ENCODE peak calls at places on chromosomes 6 and 20, in seven cellular contexts. U, D, R, W, C, O and S are unnamed samples.

GRCh38 chr6:136487746-136488145 is 62.5 kb downstream of the MAP7 start:
- DNase-seq in U (no peak), D (no peak), R (no peak), W (no peak), C (no peak), O (no peak), S (peak)

GRCh38 chr20:54290636-54291035 is 82.7 kb downstream of the PFDN4 start:
- DNase-seq in U (no peak), D (no peak), R (no peak), W (no peak), C (no peak), O (no peak), S (no peak)

GRCh38 chr6:113893866-113894265 is 36.7 kb downstream of the MARCKS start:
- DNase-seq in U (no peak), D (no peak), R (peak), W (no peak), C (no peak), O (no peak), S (no peak)

GRCh38 chr6:142279350-142280180 is 22.2 kb upstream of the ADGRG6 start:
- DNase-seq in U (no peak), D (no peak), R (peak), W (no peak), C (no peak), O (no peak), S (peak)

GRCh38 chr20:23397961-23398360 is 23.3 kb downstream of the NAPB start:
- DNase-seq in U (no peak), D (no peak), R (peak), W (no peak), C (no peak), O (no peak), S (no peak)

GRCh38 chr6:137950581-137950980 is 83.5 kb downstream of the TNFAIP3 start:
- DNase-seq in U (no peak), D (no peak), R (no peak), W (no peak), C (no peak), O (no peak), S (no peak)

GRCh38 chr20:44080646-44081267 is 106.2 kb downstream of the JPH2 start:
- DNase-seq in U (peak), D (peak), R (peak), W (peak), C (peak), O (peak), S (peak)

GRCh38 chr6:155850408-155850841 is 394.8 kb upstream of the NOX3 start:
- DNase-seq in U (no peak), D (no peak), R (peak), W (no peak), C (no peak), O (no peak), S (peak)

GRCh38 chr20:50472693-50473610 is 37.2 kb upstream of the PTPN1 start:
- DNase-seq in U (no peak), D (no peak), R (no peak), W (no peak), C (no peak), O (peak), S (no peak)

GRCh38 chr20:33811763-33812672 is 870 bp downstream of the CHMP4B start:
- DNase-seq in U (no peak), D (no peak), R (peak), W (peak), C (peak), O (peak), S (peak)

GRCh38 chr6:81911446-81911845 is 159.0 kb upstream of the TENT5A start:
- DNase-seq in U (no peak), D (no peak), R (no peak), W (no peak), C (no peak), O (no peak), S (no peak)

GRCh38 chr6:99348823-99349619 is 453 bp downstream of the FAXC start:
- DNase-seq in U (no peak), D (no peak), R (peak), W (no peak), C (no peak), O (no peak), S (no peak)

GRCh38 chr6:158536891-158537798 is 22.7 kb upstream of the TMEM181 start:
- DNase-seq in U (peak), D (peak), R (no peak), W (no peak), C (no peak), O (no peak), S (no peak)

GRCh38 chr6:100230115-100230975 is 234.4 kb downstream of the SIM1 start:
- DNase-seq in U (no peak), D (no peak), R (no peak), W (no peak), C (no peak), O (no peak), S (no peak)

GRCh38 chr6:168347615-168348014 is 28.0 kb upstream of the DACT2 start:
- DNase-seq in U (no peak), D (no peak), R (no peak), W (no peak), C (no peak), O (no peak), S (no peak)

GRCh38 chr6:110658621-110659211 is 156.6 kb downstream of the CDK19 start:
- DNase-seq in U (no peak), D (no peak), R (no peak), W (no peak), C (no peak), O (no peak), S (no peak)

GRCh38 chr6:14074723-14075503 is 42.7 kb upstream of the CD83 start:
- DNase-seq in U (no peak), D (no peak), R (peak), W (no peak), C (peak), O (no peak), S (no peak)

GRCh38 chr6:119147101-119148053 is 68.9 kb upstream of the FAM184A start:
- DNase-seq in U (no peak), D (no peak), R (peak), W (peak), C (peak), O (peak), S (peak)

GRCh38 chr6:10720229-10720959 is 2.5 kb upstream of the TMEM14C start:
- DNase-seq in U (no peak), D (no peak), R (peak), W (no peak), C (no peak), O (no peak), S (no peak)

GRCh38 chr6:158642097-158642601 is 2.4 kb downstream of the DYNLT1 start:
- DNase-seq in U (no peak), D (no peak), R (peak), W (no peak), C (no peak), O (no peak), S (no peak)

GRCh38 chr20:62933966-62934365 is 4.0 kb upstream of the GID8 start:
- DNase-seq in U (no peak), D (no peak), R (no peak), W (no peak), C (no peak), O (no peak), S (no peak)

GRCh38 chr20:56778765-56779195 is 149.7 kb downstream of the TFAP2C start:
- DNase-seq in U (no peak), D (no peak), R (peak), W (peak), C (no peak), O (no peak), S (no peak)

GRCh38 chr6:106512048-106512957 is 117.0 kb downstream of the RTN4IP1 start:
- DNase-seq in U (no peak), D (peak), R (no peak), W (peak), C (no peak), O (peak), S (peak)

GRCh38 chr6:157106487-157106886 is 216.8 kb downstream of the TMEM242 start:
- DNase-seq in U (no peak), D (no peak), R (peak), W (no peak), C (no peak), O (no peak), S (no peak)